ENCODE peak calls at places on chromosomes 6 and 20, in four cellular contexts. L is left ventricle myocardium inferior, H is NB4, O is right atrium auricular region. A is an unnamed sample.

GRCh38 chr6:55898342-55898741 is 23.0 kb upstream of the BMP5 start:
- DNase-seq in L (no peak), H (no peak), O (no peak), A (no peak)

GRCh38 chr6:142301421-142302391 is at the start of gene ADGRG6:
- DNase-seq in O (no peak), L (peak; percentile 25), H (no peak), A (no peak)

GRCh38 chr6:110509617-110510231 is 33.3 kb upstream of the SLC22A16 start:
- DNase-seq in O (no peak), L (no peak), H (peak; percentile 73), A (no peak)

GRCh38 chr6:62623851-62624532 is 338.0 kb upstream of the KHDRBS2 start:
- DNase-seq in O (no peak), H (no peak), L (no peak), A (no peak)

GRCh38 chr20:11807070-11807741 is 110.5 kb upstream of the BTBD3 start:
- DNase-seq in L (no peak), O (no peak), H (no peak), A (no peak)

GRCh38 chr20:53345536-53346070 is 248.0 kb downstream of the ZNF217 start:
- DNase-seq in L (no peak), O (no peak), H (no peak), A (no peak)

GRCh38 chr6:2037230-2037926 is 208.0 kb downstream of the GMDS start:
- DNase-seq in H (peak; percentile 15), O (no peak), L (no peak), A (no peak)

GRCh38 chr6:67358241-67358640 is 1276.8 kb upstream of the ADGRB3 start:
- DNase-seq in L (no peak), O (no peak), H (no peak), A (no peak)

GRCh38 chr6:33993653-33994052 is 152.2 kb downstream of the GRM4 start:
- DNase-seq in O (no peak), H (no peak), L (no peak), A (no peak)

GRCh38 chr6:134523903-134524302 is 206.0 kb upstream of the SGK1 start:
- DNase-seq in O (no peak), L (no peak), H (no peak), A (no peak)

GRCh38 chr6:168648240-168648639 is 207.3 kb downstream of the SMOC2 start:
- DNase-seq in O (no peak), H (no peak), L (no peak), A (no peak)

GRCh38 chr6:111812080-111813038 is 60.9 kb downstream of the FYN start:
- DNase-seq in L (no peak), H (no peak), O (no peak), A (no peak)

GRCh38 chr6:129795261-129795660 is 65.9 kb downstream of the TMEM244 start:
- DNase-seq in L (no peak), O (no peak), H (no peak), A (no peak)

GRCh38 chr6:43985329-43985728 is 141.9 kb downstream of the MRPL14 start:
- DNase-seq in O (no peak), H (no peak), L (no peak), A (no peak)

GRCh38 chr6:86937219-86938079 is at the start of gene HTR1E:
- DNase-seq in L (no peak), O (no peak), H (peak; percentile 59), A (peak; percentile 72)

GRCh38 chr6:159422041-159422984 is 253.1 kb downstream of the FNDC1 start:
- DNase-seq in L (peak; percentile 28), O (peak; percentile 56), H (no peak), A (no peak)

A was measured in ovary.